ENCODE peak calls at places on chromosome 17, in five cellular contexts. E is AG09319, J is type B pancreatic cell, N is AG10803, Z is cardiac fibroblast. W is an unnamed sample.

GRCh38 chr17:6104956-6105355 is 34.8 kb downstream of the WSCD1 start:
- DNase-seq in E (no peak), J (no peak), N (no peak), Z (no peak), W (no peak)

GRCh38 chr17:77381731-77382130 is 241.0 kb downstream of the SEC14L1 start:
- DNase-seq in E (no peak), J (no peak), N (no peak), Z (no peak), W (no peak)

GRCh38 chr17:28402224-28402630 is 3.8 kb downstream of the SLC46A1 start:
- DNase-seq in E (no peak), J (no peak), N (no peak), Z (no peak), W (no peak)

GRCh38 chr17:2337811-2338657 is 733 bp downstream of the SGSM2 start:
- DNase-seq in E (no peak), J (no peak), N (peak; percentile 43), Z (peak; percentile 66), W (peak; percentile 69)

GRCh38 chr17:41539071-41539492 is 11.0 kb upstream of the KRT19 start:
- DNase-seq in E (no peak), J (no peak), N (no peak), Z (no peak), W (no peak)

GRCh38 chr17:44607836-44608690 is 48.2 kb upstream of the MEIOC start:
- DNase-seq in E (peak; percentile 56), J (peak; percentile 80), N (peak; percentile 81), Z (peak; percentile 29), W (no peak)

GRCh38 chr17:42413464-42414040 is 9.5 kb downstream of the CAVIN1 start:
- DNase-seq in E (no peak), J (no peak), N (no peak), Z (peak; percentile 33), W (no peak)

GRCh38 chr17:81733507-81734404 is 21.7 kb downstream of the SLC25A10 start:
- DNase-seq in E (peak; percentile 32), J (peak; percentile 85), N (peak; percentile 60), Z (peak; percentile 76), W (peak; percentile 63)

GRCh38 chr17:83124871-83125514 is 45.6 kb downstream of the METRNL start:
- DNase-seq in E (no peak), J (no peak), N (no peak), Z (no peak), W (no peak)

GRCh38 chr17:35242158-35242804 is 591 bp upstream of the SLFN5 start:
- DNase-seq in E (no peak), J (peak; percentile 72), N (peak; percentile 46), Z (peak; percentile 40), W (peak; percentile 39)

GRCh38 chr17:17605747-17606083 is 14.2 kb upstream of the PEMT start:
- DNase-seq in E (peak; percentile 73), J (no peak), N (peak; percentile 91), Z (no peak), W (no peak)

GRCh38 chr17:74773871-74774286 is 2.3 kb downstream of the NAT9 start:
- DNase-seq in E (no peak), J (no peak), N (peak; percentile 65), Z (peak; percentile 66), W (no peak)

GRCh38 chr17:43175213-43176118 is 4.5 kb downstream of the NBR1 start:
- DNase-seq in E (no peak), J (no peak), N (peak; percentile 93), Z (peak; percentile 69), W (no peak)

GRCh38 chr17:70271200-70271599 is 101.9 kb downstream of the KCNJ2 start:
- DNase-seq in E (no peak), J (no peak), N (no peak), Z (no peak), W (no peak)

GRCh38 chr17:71934520-71934919 is 186.3 kb upstream of the SOX9 start:
- DNase-seq in E (no peak), J (no peak), N (no peak), Z (no peak), W (no peak)

GRCh38 chr17:6137716-6138502 is 67.7 kb downstream of the WSCD1 start:
- DNase-seq in E (no peak), J (no peak), N (no peak), Z (no peak), W (no peak)

GRCh38 chr17:74123866-74124265 is 79.6 kb upstream of the RPL38 start:
- DNase-seq in E (no peak), J (no peak), N (no peak), Z (no peak), W (no peak)

GRCh38 chr17:81930142-81931125 is 2.9 kb upstream of the MAFG start:
- DNase-seq in E (no peak), J (no peak), N (no peak), Z (no peak), W (no peak)

GRCh38 chr17:82103588-82104451 is 5.8 kb upstream of the FASN start:
- DNase-seq in E (no peak), J (no peak), N (no peak), Z (peak; percentile 31), W (no peak)

GRCh38 chr17:59366773-59367656 is 35.6 kb downstream of the YPEL2 start:
- DNase-seq in E (no peak), J (no peak), N (peak; percentile 64), Z (peak; percentile 67), W (no peak)

GRCh38 chr17:7558544-7559306 is at the start of gene TNFSF13:
- DNase-seq in E (no peak), J (no peak), N (no peak), Z (no peak), W (no peak)

GRCh38 chr17:7750321-7750821 is 32.8 kb downstream of the DNAH2 start:
- DNase-seq in E (peak; percentile 16), J (no peak), N (peak; percentile 86), Z (peak; percentile 84), W (no peak)

GRCh38 chr17:16398270-16399267 is 16.8 kb upstream of the TRPV2 start:
- DNase-seq in E (no peak), J (no peak), N (no peak), Z (no peak), W (no peak)

GRCh38 chr17:30956764-30957374 is 14.0 kb upstream of the RNF135 start:
- DNase-seq in E (no peak), J (no peak), N (no peak), Z (peak; percentile 26), W (no peak)

GRCh38 chr17:5587431-5588032 is 3.2 kb upstream of the NLRP1 start:
- DNase-seq in E (no peak), J (no peak), N (peak; percentile 72), Z (peak; percentile 85), W (no peak)

GRCh38 chr17:74599531-74599939 is 7.5 kb upstream of the CD300LD start:
- DNase-seq in E (no peak), J (no peak), N (no peak), Z (no peak), W (no peak)

GRCh38 chr17:72122002-72122310 is 1.1 kb downstream of the SOX9 start:
- DNase-seq in E (no peak), J (no peak), N (no peak), Z (peak; percentile 57), W (no peak)

GRCh38 chr17:1626333-1626732 is 2.3 kb downstream of the SLC43A2 start:
- DNase-seq in E (no peak), J (no peak), N (no peak), Z (no peak), W (no peak)

GRCh38 chr17:60526726-60527125 is 684 bp upstream of the APPBP2 start:
- DNase-seq in E (no peak), J (no peak), N (peak; percentile 78), Z (peak; percentile 43), W (no peak)

GRCh38 chr17:42866216-42866615 is 15.2 kb downstream of the AOC3 start:
- DNase-seq in E (no peak), J (no peak), N (no peak), Z (no peak), W (no peak)

GRCh38 chr17:73546770-73547345 is 97.4 kb downstream of the SDK2 start:
- DNase-seq in E (no peak), J (no peak), N (peak; percentile 43), Z (peak; percentile 7), W (peak; percentile 43)

GRCh38 chr17:8120520-8121443 is 2.5 kb upstream of the ALOXE3 start:
- DNase-seq in E (no peak), J (no peak), N (peak; percentile 69), Z (peak; percentile 75), W (peak; percentile 53)

GRCh38 chr17:29154516-29155234 is 25.5 kb downstream of the MYO18A start:
- DNase-seq in E (no peak), J (no peak), N (no peak), Z (no peak), W (no peak)

GRCh38 chr17:75738218-75738802 is 17.1 kb downstream of the ITGB4 start:
- DNase-seq in E (no peak), J (no peak), N (peak; percentile 55), Z (peak; percentile 46), W (no peak)

GRCh38 chr17:36938566-36939058 is 1.3 kb downstream of the LHX1 start:
- DNase-seq in E (no peak), J (no peak), N (no peak), Z (no peak), W (no peak)

GRCh38 chr17:81536299-81537290 is 8.4 kb downstream of the FSCN2 start:
- DNase-seq in E (no peak), J (no peak), N (no peak), Z (no peak), W (no peak)

GRCh38 chr17:39928868-39929651 is 1.5 kb downstream of the LRRC3C start:
- DNase-seq in E (peak; percentile 66), J (no peak), N (peak; percentile 92), Z (peak; percentile 86), W (no peak)

GRCh38 chr17:19457830-19458271 is 46.8 kb downstream of the RNF112 start:
- DNase-seq in E (no peak), J (no peak), N (no peak), Z (no peak), W (no peak)
- TF ChIP-seq CTCF in E (no peak), J (no peak), N (no peak), Z (no peak), W (no peak)

GRCh38 chr17:79043191-79043930 is 19.4 kb downstream of the C1QTNF1 start:
- DNase-seq in E (no peak), J (no peak), N (no peak), Z (no peak), W (no peak)
- TF ChIP-seq CTCF in E (no peak), J (no peak), N (no peak), Z (no peak), W (no peak)

DNA sequence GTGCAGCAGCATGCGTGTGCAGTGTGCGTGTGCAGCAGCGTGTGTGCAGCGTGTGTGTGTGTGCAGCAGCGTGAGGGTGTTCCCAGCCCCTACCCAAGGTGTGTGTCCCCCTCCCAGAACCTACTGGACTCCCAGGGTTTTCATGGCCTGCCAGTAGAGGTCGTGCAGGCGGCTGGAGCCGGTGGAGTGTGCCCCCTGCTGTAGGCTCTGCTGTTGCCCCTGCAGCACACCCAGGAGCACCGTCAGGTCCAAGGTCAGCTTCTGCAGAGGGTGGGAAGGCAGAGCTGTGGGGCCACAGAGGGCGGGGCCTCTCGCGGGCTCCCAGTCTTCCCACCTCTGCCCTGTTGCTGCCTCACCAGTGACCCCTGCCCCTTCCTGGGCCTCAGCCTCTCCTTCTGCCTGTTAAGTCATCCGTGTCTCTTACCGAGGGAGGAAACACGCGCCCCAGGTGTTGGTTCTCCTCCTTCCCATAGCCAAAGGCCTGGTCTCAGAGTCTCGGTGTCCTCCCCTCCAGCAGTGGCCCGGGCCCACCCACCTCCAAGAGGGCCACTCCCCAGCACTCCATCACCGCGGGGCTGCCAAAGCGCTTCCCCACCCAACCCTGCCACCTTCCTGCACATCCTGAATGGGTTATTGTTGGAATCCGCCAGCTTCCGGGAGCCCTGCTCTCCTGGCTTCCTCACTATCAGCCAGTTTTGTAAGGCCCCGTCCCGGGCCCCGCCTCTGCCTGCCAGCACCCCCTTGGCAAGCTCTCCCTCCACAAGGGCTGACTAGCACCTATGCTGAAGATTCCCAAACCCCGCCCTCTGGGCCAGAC is 14.8 kb downstream of the MYBBP1A start:
- DNase-seq in E (no peak), J (no peak), N (no peak), Z (no peak), W (no peak)
- TF ChIP-seq CTCF in E (no peak), J (no peak), N (no peak), Z (peak; percentile 11), W (no peak)

GRCh38 chr17:62987136-62987535 is 21.1 kb downstream of the TANC2 start:
- DNase-seq in E (no peak), J (no peak), N (no peak), Z (no peak), W (no peak)
- TF ChIP-seq CTCF in E (peak; percentile 11), J (peak; percentile 51), N (peak; percentile 26), Z (peak; percentile 42), W (no peak)